ENCODE peak calls at places on chromosomes 12 and 14, in four cellular contexts. F, X, J and E are unnamed samples.

GRCh38 chr14:59271734-59272133 is 83.3 kb downstream of the DAAM1 start:
- DNase-seq in F (peak; percentile 61), X (no peak), J (no peak), E (no peak)

GRCh38 chr12:89693639-89694202 is 14.9 kb downstream of the ATP2B1 start:
- DNase-seq in F (peak; percentile 81), X (no peak), J (no peak), E (no peak)

GRCh38 chr14:101028971-101029667 is 125.6 kb upstream of the RTL1 start:
- DNase-seq in F (no peak), X (no peak), J (no peak), E (no peak)

GRCh38 chr14:22900088-22900799 is 17.2 kb downstream of the REM2 start:
- DNase-seq in F (peak; percentile 66), X (peak; percentile 55), J (no peak), E (no peak)

GRCh38 chr14:47442206-47442605 is 233.2 kb downstream of the MDGA2 start:
- DNase-seq in F (peak; percentile 73), X (no peak), J (no peak), E (no peak)

GRCh38 chr12:122111070-122111750 is 32.7 kb downstream of the MLXIP start:
- DNase-seq in F (no peak), X (peak; percentile 83), J (no peak), E (no peak)

GRCh38 chr12:89789862-89790261 is 81.2 kb upstream of the ATP2B1 start:
- DNase-seq in F (no peak), X (no peak), J (no peak), E (no peak)

GRCh38 chr12:132342322-132342721 is 12.9 kb upstream of the GALNT9 start:
- DNase-seq in F (no peak), X (no peak), J (no peak), E (no peak)

GRCh38 chr14:35122696-35123387 is 490 bp downstream of the PRORP start:
- DNase-seq in F (peak; percentile 33), X (no peak), J (no peak), E (no peak)

GRCh38 chr12:117842220-117842619 is 126.6 kb downstream of the KSR2 start:
- DNase-seq in F (no peak), X (no peak), J (no peak), E (no peak)

GRCh38 chr14:93056840-93057585 is 58.7 kb downstream of the ITPK1 start:
- DNase-seq in F (no peak), X (no peak), J (no peak), E (no peak)

GRCh38 chr14:101721951-101722661 is 39.4 kb upstream of the PPP2R5C start:
- DNase-seq in F (peak; percentile 93), X (peak; percentile 71), J (no peak), E (no peak)

GRCh38 chr14:35046751-35047536 is 872 bp downstream of the FAM177A1 start:
- DNase-seq in F (peak; percentile 35), X (peak; percentile 75), J (no peak), E (no peak)

GRCh38 chr14:23483216-23483854 is 13.8 kb downstream of the NGDN start:
- DNase-seq in F (peak; percentile 6), X (no peak), J (no peak), E (no peak)

GRCh38 chr12:29429999-29430698 is 49.2 kb upstream of the ERGIC2 start:
- DNase-seq in F (no peak), X (no peak), J (no peak), E (no peak)

GRCh38 chr14:100586520-100587247 is 533 bp downstream of the BEGAIN start:
- DNase-seq in F (peak; percentile 54), X (peak; percentile 63), J (no peak), E (no peak)

GRCh38 chr14:59046746-59047145 is 141.7 kb upstream of the DAAM1 start:
- DNase-seq in F (peak; percentile 67), X (no peak), J (no peak), E (no peak)

GRCh38 chr14:101556131-101556530 is 5.2 kb upstream of the DIO3 start:
- DNase-seq in F (no peak), X (no peak), J (no peak), E (no peak)

GRCh38 chr14:105392161-105393090 is 5.9 kb upstream of the TEX22 start:
- DNase-seq in F (no peak), X (no peak), J (no peak), E (no peak)

GRCh38 chr12:25797949-25798348 is 160.5 kb upstream of the RASSF8 start:
- DNase-seq in F (no peak), X (no peak), J (no peak), E (no peak)

GRCh38 chr12:53005215-53005985 is 856 bp upstream of the EIF4B start:
- DNase-seq in F (no peak), X (no peak), J (peak; percentile 23), E (no peak)

GRCh38 chr12:75981773-75982564 is 49.6 kb downstream of the PHLDA1 start:
- DNase-seq in F (no peak), X (no peak), J (no peak), E (no peak)

GRCh38 chr14:54312166-54312801 is 84.5 kb upstream of the CDKN3 start:
- DNase-seq in F (peak; percentile 96), X (no peak), J (no peak), E (no peak)

GRCh38 chr14:33435911-33436310 is 497.2 kb downstream of the NPAS3 start:
- DNase-seq in F (peak; percentile 98), X (no peak), J (no peak), E (no peak)

GRCh38 chr12:2137707-2138106 is 84.9 kb downstream of the CACNA1C start:
- DNase-seq in F (no peak), X (peak; percentile 67), J (no peak), E (no peak)

GRCh38 chr14:93171366-93171765 is 13.3 kb downstream of the MOAP1 start:
- DNase-seq in F (no peak), X (no peak), J (no peak), E (no peak)

GRCh38 chr12:80313184-80313583 is 130.9 kb upstream of the PTPRQ start:
- DNase-seq in F (no peak), X (no peak), J (no peak), E (no peak)

GRCh38 chr12:2179953-2180736 is 127.4 kb downstream of the CACNA1C start:
- DNase-seq in F (peak; percentile 95), X (peak; percentile 39), J (peak; percentile 82), E (peak; percentile 71)

GRCh38 chr12:19130224-19131019 is 889 bp downstream of the PLEKHA5 start:
- DNase-seq in F (peak; percentile 37), X (peak; percentile 58), J (peak; percentile 34), E (no peak)

GRCh38 chr14:29529418-29529817 is 398.2 kb downstream of the PRKD1 start:
- DNase-seq in F (no peak), X (no peak), J (no peak), E (no peak)

DNA sequence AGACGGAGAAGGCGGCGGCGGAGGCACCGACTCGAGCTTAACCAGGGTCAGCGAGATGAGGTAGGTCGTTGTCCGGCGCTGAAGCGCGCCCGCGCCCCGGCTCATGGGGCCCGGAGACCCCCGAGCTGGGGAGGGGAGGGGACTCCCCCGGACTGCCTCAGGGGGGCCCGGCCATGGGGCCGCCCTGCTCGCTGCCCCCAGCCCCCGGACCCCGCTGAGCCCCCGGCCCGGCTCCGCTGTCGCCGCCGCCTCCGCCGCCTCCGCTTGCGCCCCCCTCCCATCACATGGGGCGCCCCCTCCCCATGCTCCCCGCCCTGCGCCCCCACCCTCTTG is 434 bp downstream of the AGAP2 start:
- DNase-seq in F (no peak), X (no peak), J (no peak), E (no peak)
- H3K4me3 ChIP-seq in F (no peak overlapping the region), X (peak overlapping the region; percentile 5), J (peak overlapping the region; percentile 30), E (peak overlapping the region; percentile 59)

DNA sequence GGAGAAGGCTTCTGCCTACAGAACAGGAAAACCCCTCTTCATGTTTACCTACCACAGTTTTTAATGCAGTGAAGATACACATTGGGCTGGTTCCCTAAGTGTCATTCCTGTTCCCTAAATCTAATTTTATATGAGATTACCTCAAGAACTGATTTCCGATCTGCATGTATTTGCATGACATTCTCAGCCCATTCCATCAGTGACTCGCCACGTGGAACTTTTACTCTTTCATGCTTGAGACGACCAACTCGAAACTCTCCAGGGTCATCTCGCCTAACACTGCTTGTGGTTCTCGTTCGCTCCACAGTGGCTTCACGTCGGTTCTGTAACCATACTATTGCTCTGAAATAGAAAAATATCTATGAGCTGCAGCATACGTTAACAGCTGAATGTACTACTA is 83.1 kb upstream of the STRN3 start:
- DNase-seq in F (no peak), X (no peak), J (no peak), E (no peak)
- H3K36me3 ChIP-seq in F (peaks cover 15% of the 10 kb centered on the region), X (peaks cover 21% of the 10 kb centered on the region), J (no peaks in the 10 kb centered on the region), E (peaks cover 74% of the 10 kb centered on the region)

GRCh38 chr12:88416786-88417185 is 163.5 kb downstream of the KITLG start:
- DNase-seq in F (peak; percentile 56), X (no peak), J (no peak), E (no peak)

GRCh38 chr12:88418856-88419497 is 161.3 kb downstream of the KITLG start:
- DNase-seq in F (peak; percentile 64), X (no peak), J (no peak), E (no peak)

GRCh38 chr12:88413561-88414095 is 166.6 kb downstream of the KITLG start:
- DNase-seq in F (no peak), X (no peak), J (no peak), E (no peak)

GRCh38 chr12:88417531-88417930 is 162.7 kb downstream of the KITLG start:
- DNase-seq in F (no peak), X (no peak), J (no peak), E (no peak)

GRCh38 chr12:88416155-88416554 is 164.1 kb downstream of the KITLG start:
- DNase-seq in F (no peak), X (no peak), J (no peak), E (no peak)
- H3K4me3 ChIP-seq in F (peak overlapping the region; percentile 34), X (no peak overlapping the region), J (no peak overlapping the region), E (no peak overlapping the region)

GRCh38 chr14:74505831-74506230 is 12.3 kb downstream of the ISCA2 start:
- DNase-seq in F (no peak), X (no peak), J (no peak), E (no peak)

GRCh38 chr14:74504874-74505617 is 11.5 kb downstream of the ISCA2 start:
- DNase-seq in F (no peak), X (no peak), J (no peak), E (no peak)

GRCh38 chr14:74503973-74504335 is 10.4 kb downstream of the ISCA2 start:
- DNase-seq in F (no peak), X (no peak), J (no peak), E (no peak)

GRCh38 chr14:74503256-74503972 is 9.8 kb downstream of the ISCA2 start:
- DNase-seq in F (no peak), X (no peak), J (peak; percentile 18), E (no peak)

GRCh38 chr14:74504412-74504811 is 10.8 kb downstream of the ISCA2 start:
- DNase-seq in F (no peak), X (no peak), J (no peak), E (no peak)
- H3K36me3 ChIP-seq in F (peaks cover 67% of the 10 kb centered on the region), X (no peaks in the 10 kb centered on the region), J (no peaks in the 10 kb centered on the region), E (peaks cover 92% of the 10 kb centered on the region)

GRCh38 chr12:130041983-130042812 is 120.1 kb upstream of the FZD10 start:
- DNase-seq in F (no peak), X (peak; percentile 24), J (no peak), E (no peak)
- H3K4me3 ChIP-seq in F (no peak overlapping the region), X (no peak overlapping the region), J (no peak overlapping the region), E (no peak overlapping the region)

GRCh38 chr12:98738002-98738401 is 92.9 kb downstream of the APAF1 start:
- DNase-seq in F (peak; percentile 48), X (no peak), J (no peak), E (no peak)
- H3K36me3 ChIP-seq in F (no peaks in the 10 kb centered on the region), X (no peaks in the 10 kb centered on the region), J (no peaks in the 10 kb centered on the region), E (peaks cover 12% of the 10 kb centered on the region)

GRCh38 chr14:66141733-66142132 is 344.4 kb upstream of the CCDC196 start:
- DNase-seq in F (no peak), X (no peak), J (no peak), E (no peak)
- H3K4me3 ChIP-seq in F (no peak overlapping the region), X (no peak overlapping the region), J (no peak overlapping the region), E (no peak overlapping the region)